ENCODE peak calls at places on chromosomes 6 and 20, in five cellular contexts. K is K562, I is H1, E is HepG2, O is GM12878. L is an unnamed sample.

GRCh38 chr6:153018355-153018754 is 15.8 kb upstream of the MTRF1L start:
- DNase-seq in K (no peak), I (no peak), E (no peak), O (no peak), L (no peak)

GRCh38 chr6:132814716-132815570 is 574 bp downstream of the RPS12 start:
- DNase-seq in K (peak; percentile 50), I (no peak), E (peak; percentile 19), O (no peak), L (no peak)

GRCh38 chr6:150876598-150876997 is 11.1 kb downstream of the MTHFD1L start:
- DNase-seq in K (no peak), I (no peak), E (no peak), O (no peak), L (no peak)

GRCh38 chr20:40892642-40893041 is 136.0 kb upstream of the TOP1 start:
- DNase-seq in K (peak; percentile 8), I (no peak), E (no peak), O (no peak), L (no peak)

GRCh38 chr6:40743690-40744446 is 156.7 kb upstream of the LRFN2 start:
- DNase-seq in K (peak; percentile 41), I (no peak), E (no peak), O (no peak), L (no peak)

GRCh38 chr6:90256698-90257485 is 39.8 kb downstream of the BACH2 start:
- DNase-seq in K (no peak), I (no peak), E (no peak), O (no peak), L (no peak)

GRCh38 chr20:59575653-59576052 is 28.7 kb upstream of the PHACTR3 start:
- DNase-seq in K (no peak), I (no peak), E (no peak), O (no peak), L (no peak)

GRCh38 chr20:59253779-59254319 is 46.6 kb upstream of the EDN3 start:
- DNase-seq in K (no peak), I (no peak), E (no peak), O (no peak), L (no peak)

GRCh38 chr6:87210979-87211378 is 55.6 kb downstream of the ZNF292 start:
- DNase-seq in K (no peak), I (no peak), E (no peak), O (peak; percentile 49), L (no peak)

GRCh38 chr6:68778356-68779020 is 143.4 kb downstream of the ADGRB3 start:
- DNase-seq in K (peak; percentile 76), I (peak; percentile 7), E (peak; percentile 11), O (no peak), L (no peak)

GRCh38 chr6:37965964-37966676 is 146.6 kb downstream of the ZFAND3 start:
- DNase-seq in K (no peak), I (no peak), E (peak; percentile 15), O (no peak), L (no peak)

GRCh38 chr6:14544689-14545088 is 427.1 kb downstream of the CD83 start:
- DNase-seq in K (no peak), I (no peak), E (no peak), O (no peak), L (no peak)

GRCh38 chr6:109242029-109242428 is 140.2 kb downstream of the CD164 start:
- DNase-seq in K (peak; percentile 79), I (no peak), E (no peak), O (no peak), L (no peak)

GRCh38 chr6:5025911-5026819 is 22.3 kb upstream of the RPP40 start:
- DNase-seq in K (peak; percentile 55), I (no peak), E (peak; percentile 35), O (no peak), L (no peak)

GRCh38 chr20:23160536-23161243 is 74.6 kb upstream of the CD93 start:
- DNase-seq in K (peak; percentile 24), I (no peak), E (no peak), O (no peak), L (no peak)

GRCh38 chr20:63941282-63942060 is 14.7 kb downstream of the UCKL1 start:
- DNase-seq in K (peak; percentile 90), I (peak; percentile 96), E (no peak), O (no peak), L (no peak)

GRCh38 chr6:14690120-14691056 is 555.5 kb upstream of the JARID2 start:
- DNase-seq in K (no peak), I (no peak), E (no peak), O (no peak), L (no peak)

GRCh38 chr6:148422085-148422484 is 79.4 kb downstream of the SASH1 start:
- DNase-seq in K (no peak), I (no peak), E (no peak), O (no peak), L (no peak)

GRCh38 chr6:108838101-108838717 is 10.0 kb upstream of the ARMC2 start:
- DNase-seq in K (peak; percentile 41), I (no peak), E (no peak), O (no peak), L (no peak)

GRCh38 chr20:21436186-21436585 is 38.9 kb upstream of the NKX2-4 start:
- DNase-seq in K (no peak), I (no peak), E (peak; percentile 13), O (no peak), L (peak; percentile 18)

GRCh38 chr6:126824226-126824625 is 294.2 kb upstream of the RSPO3 start:
- DNase-seq in K (no peak), I (no peak), E (no peak), O (no peak), L (no peak)

GRCh38 chr6:20875369-20875963 is 341.2 kb downstream of the CDKAL1 start:
- DNase-seq in K (peak; percentile 10), I (no peak), E (peak; percentile 29), O (no peak), L (no peak)

GRCh38 chr6:3009930-3010329 is 10.2 kb downstream of the NQO2 start:
- DNase-seq in K (no peak), I (no peak), E (no peak), O (no peak), L (no peak)

GRCh38 chr6:169969372-169970099 is 218.1 kb downstream of the ERMARD start:
- DNase-seq in K (no peak), I (no peak), E (no peak), O (no peak), L (no peak)

GRCh38 chr6:93784794-93785757 is 365.7 kb upstream of the EPHA7 start:
- DNase-seq in K (no peak), I (no peak), E (no peak), O (no peak), L (no peak)

GRCh38 chr6:127972815-127973214 is 72.0 kb upstream of the THEMIS start:
- DNase-seq in K (no peak), I (no peak), E (no peak), O (no peak), L (no peak)

GRCh38 chr20:6976096-6976495 is 208.6 kb downstream of the BMP2 start:
- DNase-seq in K (no peak), I (no peak), E (no peak), O (no peak), L (no peak)

GRCh38 chr6:156928972-156929371 is 151.8 kb downstream of the ARID1B start:
- DNase-seq in K (no peak), I (no peak), E (no peak), O (no peak), L (no peak)

GRCh38 chr6:93678841-93679454 is 259.6 kb upstream of the EPHA7 start:
- DNase-seq in K (no peak), I (no peak), E (no peak), O (no peak), L (no peak)

GRCh38 chr20:25476106-25477105 is 68.9 kb downstream of the GINS1 start:
- DNase-seq in K (no peak), I (no peak), E (no peak), O (no peak), L (no peak)

GRCh38 chr6:120671519-120671918 is 662.8 kb downstream of the TBC1D32 start:
- DNase-seq in K (no peak), I (peak; percentile 21), E (peak; percentile 3), O (no peak), L (peak; percentile 2)

GRCh38 chr6:157849288-157850017 is 26.4 kb downstream of the SNX9 start:
- DNase-seq in K (no peak), I (no peak), E (no peak), O (no peak), L (no peak)

GRCh38 chr6:117328500-117328899 is 63.1 kb downstream of the VGLL2 start:
- DNase-seq in K (no peak), I (no peak), E (no peak), O (no peak), L (no peak)

GRCh38 chr6:149459761-149460160 is 25.1 kb downstream of the ZC3H12D start:
- DNase-seq in K (no peak), I (no peak), E (no peak), O (no peak), L (no peak)

GRCh38 chr20:845967-846893 is 12.7 kb downstream of the FAM110A start:
- DNase-seq in K (no peak), I (no peak), E (no peak), O (no peak), L (no peak)

GRCh38 chr6:122389704-122390103 is 9.7 kb upstream of the HSF2 start:
- DNase-seq in K (no peak), I (no peak), E (peak; percentile 23), O (no peak), L (no peak)

GRCh38 chr6:50655848-50656453 is 57.4 kb upstream of the TFAP2D start:
- DNase-seq in K (peak; percentile 17), I (no peak), E (peak; percentile 16), O (no peak), L (no peak)
- TF ChIP-seq SRF in K (no peak), I (no peak), E (no peak), O (no peak), L (no peak)

GRCh38 chr6:19803331-19804330 is 33.5 kb upstream of the ID4 start:
- DNase-seq in K (no peak), I (no peak), E (peak; percentile 49), O (no peak), L (no peak)
- TF ChIP-seq SRF in K (no peak), I (no peak), E (no peak), O (no peak), L (no peak)

DNA sequence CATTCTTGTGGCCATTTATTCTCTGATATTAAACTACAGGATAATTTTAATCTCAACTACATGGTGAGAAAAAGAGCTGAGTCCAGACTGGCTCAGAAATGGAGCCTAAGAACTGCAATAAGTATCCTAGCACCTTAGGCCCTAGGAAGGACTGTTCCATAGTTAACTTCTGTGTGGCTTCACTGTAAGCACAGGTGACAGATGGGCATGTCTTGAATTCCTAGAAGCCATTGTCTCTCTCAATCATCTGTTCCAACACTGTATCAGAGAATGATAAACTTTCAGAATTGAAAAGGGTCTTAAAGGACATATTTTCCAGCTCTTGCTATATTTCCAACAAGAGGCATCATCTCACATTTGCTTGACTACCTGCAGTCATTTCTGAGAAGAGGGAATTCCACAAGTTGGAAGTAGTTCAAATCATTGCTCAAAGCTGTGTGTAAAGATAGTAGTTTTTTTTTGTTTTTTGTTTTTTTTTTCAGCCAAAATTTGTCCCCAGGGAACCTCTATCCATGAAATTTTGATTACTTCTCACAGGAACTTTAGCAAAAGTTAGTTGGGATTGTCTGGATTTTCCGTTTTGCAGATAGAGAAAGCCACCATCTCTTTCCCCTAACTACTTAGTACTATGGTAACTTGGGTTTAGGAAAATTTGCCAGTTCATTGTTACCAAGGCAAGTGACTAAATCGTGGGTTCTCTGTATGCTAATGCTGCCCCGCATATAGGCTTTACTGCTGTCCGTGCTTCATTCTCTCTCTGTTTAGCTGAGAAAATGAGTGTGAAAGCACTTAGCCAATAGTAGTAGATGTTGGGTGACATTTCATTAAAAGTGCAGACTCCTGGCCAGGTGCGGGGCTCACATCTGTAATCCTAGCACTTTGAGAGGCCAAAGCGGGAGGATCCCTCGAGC is 47.2 kb downstream of the KCNS1 start:
- DNase-seq in K (no peak), I (no peak), E (no peak), O (no peak), L (no peak)
- TF ChIP-seq SRF in K (no peak), I (no peak), E (no peak), O (no peak), L (no peak)

GRCh38 chr6:13119549-13119948 is 208.8 kb downstream of the TBC1D7 start:
- DNase-seq in K (no peak), I (no peak), E (no peak), O (no peak), L (no peak)
- TF ChIP-seq SRF in K (no peak), I (no peak), E (no peak), O (no peak), L (no peak)

L was measured in HCT116.